ENCODE peak calls at places on chromosomes 12 and 14, in nine cellular contexts. D is GM23248, C is HCT116, R is OCI-LY7, X is GM23338, I is SK-N-SH, T is hepatocyte, Q is MM.1S, S is neural progenitor cell. G is an unnamed sample.

GRCh38 chr12:42985506-42985905 is 396.0 kb upstream of the PRICKLE1 start:
- DNase-seq in T (no peak), I (no peak), R (no peak), Q (peak), S (peak), D (no peak), X (peak), C (no peak), G (no peak)

GRCh38 chr14:71452987-71453386 is 479.2 kb upstream of the RGS6 start:
- DNase-seq in X (no peak), R (no peak), I (no peak), C (no peak), T (no peak), D (peak), S (no peak), Q (no peak), G (no peak)

GRCh38 chr12:125122668-125123067 is 57.4 kb downstream of the AACS start:
- DNase-seq in C (no peak), R (peak), I (no peak), X (peak), T (no peak), S (peak), Q (no peak), D (no peak), G (no peak)

GRCh38 chr12:71216725-71217579 is 59.2 kb upstream of the TSPAN8 start:
- DNase-seq in S (peak), T (peak), I (peak), R (peak), C (peak), Q (peak), X (peak), D (peak), G (peak)

GRCh38 chr12:97063292-97063935 is 156.4 kb downstream of the NEDD1 start:
- DNase-seq in S (no peak), C (no peak), R (no peak), D (no peak), X (no peak), T (no peak), I (no peak), Q (no peak), G (no peak)

GRCh38 chr12:52351196-52352059 is 15.9 kb downstream of the KRT85 start:
- DNase-seq in I (no peak), D (no peak), X (no peak), Q (peak), R (no peak), T (no peak), S (no peak), C (no peak), G (no peak)

GRCh38 chr12:31985832-31986231 is 26.6 kb downstream of the RESF1 start:
- DNase-seq in D (no peak), T (no peak), S (no peak), I (no peak), R (no peak), Q (no peak), C (no peak), X (no peak), G (no peak)

GRCh38 chr14:49584058-49584457 is 2.1 kb downstream of the RPS29 start:
- DNase-seq in T (no peak), D (no peak), I (no peak), Q (no peak), S (no peak), R (no peak), C (no peak), X (no peak), G (no peak)

GRCh38 chr14:21711360-21711961 is 37.8 kb upstream of the OR4E1 start:
- DNase-seq in I (peak), R (peak), S (peak), T (peak), X (peak), C (peak), D (peak), Q (peak), G (peak)

GRCh38 chr12:19409376-19409775 is 29.9 kb upstream of the AEBP2 start:
- DNase-seq in X (no peak), S (no peak), T (no peak), Q (no peak), R (no peak), C (no peak), D (peak), I (no peak), G (no peak)

GRCh38 chr12:88063375-88063774 is 34.2 kb upstream of the C12orf50 start:
- DNase-seq in S (no peak), X (no peak), R (no peak), T (no peak), D (no peak), Q (no peak), I (no peak), C (no peak), G (no peak)

GRCh38 chr14:102951034-102951433 is 28.6 kb downstream of the AMN start:
- DNase-seq in R (no peak), I (no peak), D (no peak), T (no peak), Q (no peak), C (no peak), X (no peak), S (no peak), G (no peak)

GRCh38 chr12:23361971-23362370 is 587.5 kb downstream of the SOX5 start:
- DNase-seq in C (no peak), I (no peak), X (peak), T (no peak), D (no peak), R (no peak), S (peak), Q (no peak), G (no peak)

GRCh38 chr12:16012086-16012485 is 101.0 kb downstream of the DERA start:
- DNase-seq in Q (peak), X (no peak), D (peak), S (no peak), I (no peak), R (no peak), C (no peak), T (peak), G (no peak)

GRCh38 chr14:37466623-37467088 is 128.4 kb downstream of the FOXA1 start:
- DNase-seq in T (peak), Q (no peak), D (no peak), S (no peak), C (no peak), R (no peak), X (no peak), I (no peak), G (no peak)

GRCh38 chr12:25130741-25131188 is 64.2 kb downstream of the DNAI7 start:
- DNase-seq in Q (peak), X (peak), I (peak), S (peak), R (peak), T (peak), C (peak), D (peak), G (peak)

GRCh38 chr12:34327671-34328070 is 305.4 kb downstream of the ALG10 start:
- DNase-seq in X (no peak), C (no peak), R (no peak), D (no peak), Q (no peak), I (no peak), S (no peak), T (no peak), G (no peak)

GRCh38 chr12:130715996-130716917 is at the start of gene RIMBP2:
- DNase-seq in D (peak), I (peak), S (peak), X (peak), T (peak), R (no peak), Q (no peak), C (no peak), G (no peak)

GRCh38 chr14:76599556-76599955 is 161.7 kb upstream of the VASH1 start:
- DNase-seq in Q (no peak), I (no peak), C (no peak), D (no peak), X (peak), R (no peak), S (no peak), T (no peak), G (no peak)

GRCh38 chr14:61468063-61468825 is 146.9 kb downstream of the PRKCH start:
- DNase-seq in X (no peak), D (no peak), Q (no peak), S (no peak), C (no peak), I (no peak), R (no peak), T (no peak), G (no peak)

DNA sequence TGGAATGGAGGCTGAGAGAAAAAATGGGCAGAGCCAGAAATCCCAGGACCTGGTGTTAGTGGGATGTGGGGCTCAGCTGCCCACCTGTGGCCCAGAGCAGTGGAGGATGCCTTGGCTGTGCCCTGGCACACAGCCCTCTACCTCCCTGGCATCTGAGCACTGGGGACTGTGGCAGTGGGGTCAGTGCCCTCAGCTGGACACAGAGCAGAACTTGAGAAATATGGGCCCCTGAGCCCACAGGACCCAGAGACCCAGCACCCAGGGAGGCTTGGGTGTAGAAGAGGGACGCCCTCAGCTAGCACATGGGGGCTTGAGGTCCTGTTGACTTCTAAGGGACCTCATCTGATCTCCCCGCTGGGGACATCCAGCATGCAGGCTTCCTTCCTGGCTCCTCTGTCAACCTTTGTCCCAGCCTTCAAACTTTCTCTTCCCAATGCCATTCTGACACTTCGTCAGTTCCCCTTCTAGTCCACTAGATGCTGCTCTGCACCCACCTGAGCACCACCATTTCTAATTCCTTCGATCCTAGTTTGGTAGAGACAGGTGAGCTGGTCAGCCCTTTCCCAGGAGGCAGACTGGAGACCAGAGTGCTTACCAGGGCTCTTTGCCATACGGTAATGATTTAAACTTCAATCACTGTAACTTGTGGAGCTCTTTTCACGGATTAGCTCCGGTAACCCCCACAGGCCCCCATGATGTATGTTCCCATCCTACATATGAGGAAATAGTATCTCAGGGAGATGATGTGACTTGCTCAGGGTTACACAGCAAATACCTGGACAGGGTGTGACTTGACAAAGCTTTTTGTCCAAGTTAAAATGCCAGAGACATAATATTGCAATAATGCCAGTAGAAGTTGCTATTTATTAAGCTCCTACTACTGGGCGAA is 143.7 kb downstream of the ASCL4 start:
- DNase-seq in X (peak), Q (peak), T (peak), R (peak), D (peak), S (peak), I (peak), C (peak), G (peak)
- TF ChIP-seq EZH2phosphoT487 in X (no peak), Q (no peak), T (no peak), R (no peak), D (no peak), S (no peak), I (no peak), C (no peak), G (no peak)

GRCh38 chr12:114439306-114439705 is 33.4 kb upstream of the TBX5 start:
- DNase-seq in C (no peak), R (no peak), T (peak), X (peak), S (peak), Q (no peak), I (no peak), D (peak), G (no peak)
- H3K4me3 ChIP-seq in C (no peak), R (no peak), T (no peak), X (peak), S (no peak), Q (no peak), I (no peak), D (peak), G (no peak)

DNA sequence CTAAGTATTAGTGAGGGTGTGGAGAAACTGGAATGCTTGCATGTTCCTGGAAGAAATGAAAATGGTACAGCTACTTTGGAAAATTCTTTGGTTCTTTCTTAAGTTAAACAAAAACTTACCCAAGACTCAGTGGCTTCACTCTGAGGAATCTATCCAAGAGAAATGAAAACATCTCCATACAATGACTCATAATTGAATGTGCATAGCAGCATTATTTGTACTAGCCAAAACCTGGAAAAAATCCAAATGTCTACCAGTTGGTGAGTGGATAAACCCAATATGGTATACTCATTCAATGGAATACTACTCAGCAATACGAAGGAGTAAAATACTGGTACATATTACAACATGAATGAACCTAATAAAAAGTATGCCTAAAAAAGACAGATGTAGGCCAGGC is 18.0 kb upstream of the CRACR2A start:
- DNase-seq in C (no peak), I (no peak), T (no peak), X (no peak), D (peak), R (no peak), S (no peak), Q (no peak), G (peak)
- TF ChIP-seq EZH2phosphoT487 in C (no peak), I (no peak), T (no peak), X (no peak), D (no peak), R (no peak), S (no peak), Q (no peak), G (no peak)

GRCh38 chr12:76764856-76765255 is 941 bp downstream of the ZDHHC17 start:
- DNase-seq in S (peak), C (no peak), I (peak), R (peak), Q (peak), T (peak), X (peak), D (peak), G (peak)

GRCh38 chr12:76766161-76766560 is 2.2 kb downstream of the ZDHHC17 start:
- DNase-seq in R (no peak), C (no peak), I (no peak), Q (no peak), D (no peak), S (no peak), T (no peak), X (no peak), G (no peak)

GRCh38 chr12:76763746-76764675 is at the start of gene ZDHHC17:
- DNase-seq in C (peak), T (peak), I (peak), Q (peak), X (peak), D (peak), R (peak), S (peak), G (peak)

GRCh38 chr12:76765598-76765997 is 1.7 kb downstream of the ZDHHC17 start:
- DNase-seq in D (no peak), T (no peak), R (no peak), X (no peak), I (no peak), C (no peak), Q (no peak), S (no peak), G (no peak)

GRCh38 chr12:76762556-76762955 is 1.4 kb upstream of the ZDHHC17 start:
- DNase-seq in X (peak), T (peak), S (peak), Q (no peak), R (no peak), C (no peak), D (peak), I (no peak), G (no peak)
- H3K4me3 ChIP-seq in X (peak), T (no peak), S (peak), Q (no peak), R (peak), C (peak), D (peak), I (no peak), G (peak)

DNA sequence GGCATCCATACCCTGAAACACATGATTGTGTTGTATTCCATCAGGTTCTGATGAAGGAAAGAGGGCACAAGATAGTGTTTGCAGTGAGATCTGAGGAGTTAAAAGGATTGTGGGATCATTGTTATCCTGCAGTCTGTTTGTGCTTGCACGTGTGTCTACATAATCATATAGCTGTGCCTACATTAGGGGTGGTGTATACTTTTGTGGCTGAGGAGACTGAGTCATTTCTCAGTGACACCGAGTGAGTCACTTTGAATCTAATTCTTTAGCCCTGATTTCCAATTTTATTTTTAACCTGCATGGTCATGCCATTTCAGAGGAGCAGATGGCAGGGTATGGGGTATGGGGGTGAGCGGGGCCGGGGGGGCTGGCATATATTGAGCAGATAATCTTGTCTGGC is 133.2 kb downstream of the ANO4 start:
- DNase-seq in I (no peak), R (no peak), S (no peak), Q (no peak), C (peak), X (no peak), D (peak), T (no peak), G (peak)
- TF ChIP-seq EZH2phosphoT487 in I (no peak), R (no peak), S (no peak), Q (no peak), C (no peak), X (no peak), D (no peak), T (no peak), G (no peak)

GRCh38 chr12:457676-458075 is 2.1 kb upstream of the B4GALNT3 start:
- DNase-seq in D (no peak), S (no peak), T (no peak), Q (no peak), R (no peak), I (no peak), C (no peak), X (no peak), G (peak)

GRCh38 chr12:460301-461230 is 827 bp downstream of the B4GALNT3 start:
- DNase-seq in X (peak), T (peak), C (no peak), D (peak), S (peak), Q (no peak), R (peak), I (peak), G (no peak)

GRCh38 chr12:461425-461824 is 1.7 kb downstream of the B4GALNT3 start:
- DNase-seq in T (peak), I (no peak), X (no peak), S (no peak), R (no peak), D (no peak), Q (no peak), C (no peak), G (no peak)

GRCh38 chr12:459430-460258 is at the start of gene B4GALNT3:
- DNase-seq in D (peak), X (peak), R (peak), Q (peak), I (peak), S (peak), C (peak), T (peak), G (peak)

DNA sequence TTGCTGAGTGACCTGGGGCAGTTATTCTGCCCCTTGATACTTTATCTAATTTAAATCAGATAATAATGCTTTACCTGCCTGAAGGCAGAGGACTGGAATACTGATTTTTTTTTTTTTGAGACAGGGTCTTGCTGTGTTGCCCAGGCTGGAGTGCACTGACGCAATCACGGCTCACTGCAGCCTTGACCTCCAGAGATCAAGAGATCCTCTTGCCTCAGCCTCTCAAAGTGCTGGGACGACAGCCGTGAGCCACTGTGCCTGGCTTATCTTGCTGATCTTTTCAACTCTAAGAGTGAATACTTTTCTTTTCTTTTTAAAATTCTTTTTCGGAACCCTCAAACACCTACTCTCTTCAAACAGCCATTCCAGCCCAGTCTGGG is 699 bp upstream of the B4GALNT3 start:
- DNase-seq in X (no peak), C (no peak), Q (no peak), T (no peak), D (no peak), I (no peak), S (no peak), R (no peak), G (no peak)
- H3K4me3 ChIP-seq in X (peak), C (peak), Q (peak), T (peak), D (peak), I (peak), S (peak), R (no peak), G (peak)

GRCh38 chr12:27549231-27549800 is 25.3 kb downstream of the PPFIBP1 start:
- DNase-seq in Q (no peak), D (peak), C (peak), T (no peak), I (no peak), X (no peak), S (no peak), R (no peak), G (peak)

GRCh38 chr12:27547592-27547991 is 23.6 kb downstream of the PPFIBP1 start:
- DNase-seq in R (no peak), I (no peak), T (no peak), X (no peak), S (no peak), Q (no peak), D (no peak), C (no peak), G (no peak)

GRCh38 chr12:27548301-27549199 is 24.5 kb downstream of the PPFIBP1 start:
- DNase-seq in C (no peak), Q (no peak), S (no peak), D (peak), R (no peak), I (no peak), T (no peak), X (no peak), G (peak)

GRCh38 chr12:27542628-27543027 is 18.6 kb downstream of the PPFIBP1 start:
- DNase-seq in S (no peak), T (peak), I (no peak), C (no peak), Q (no peak), R (no peak), D (peak), X (no peak), G (no peak)

GRCh38 chr12:27545666-27546065 is 21.7 kb downstream of the PPFIBP1 start:
- DNase-seq in C (no peak), X (no peak), S (no peak), D (no peak), R (no peak), I (no peak), T (no peak), Q (no peak), G (no peak)
- TF ChIP-seq EZH2phosphoT487 in C (no peak), X (no peak), S (no peak), D (no peak), R (no peak), I (no peak), T (no peak), Q (no peak), G (no peak)

GRCh38 chr14:52954346-52955214 is 3.7 kb upstream of the FERMT2 start:
- DNase-seq in X (peak), C (no peak), T (peak), S (no peak), D (no peak), Q (no peak), R (no peak), I (no peak), G (no peak)
- H3K4me3 ChIP-seq in X (no peak), C (no peak), T (no peak), S (no peak), D (no peak), Q (no peak), R (no peak), I (no peak), G (no peak)